ENCODE peak calls at places on chromosomes 7 and 10, in five cellular contexts. L is breast epithelium, M is C1 segment of cervical spinal cord, X is GM03348, A is nucleus accumbens. U is an unnamed sample.

GRCh38 chr10:27143686-27144085 is 10.5 kb downstream of the YME1L1 start:
- DNase-seq in L (no peak), M (no peak), X (no peak), A (no peak), U (no peak)

GRCh38 chr7:114533151-114533550 is 118.5 kb downstream of the FOXP2 start:
- DNase-seq in L (no peak), M (no peak), X (no peak), A (no peak), U (no peak)

GRCh38 chr7:22147113-22147512 is 201.4 kb upstream of the CDCA7L start:
- DNase-seq in A (no peak), X (peak; percentile 5), L (no peak), M (no peak), U (no peak)

GRCh38 chr7:45998506-45998905 is 77.4 kb upstream of the IGFBP3 start:
- DNase-seq in A (no peak), L (no peak), X (no peak), M (no peak), U (no peak)

GRCh38 chr7:73811760-73812168 is 19.0 kb upstream of the CLDN4 start:
- DNase-seq in X (peak; percentile 87), L (peak; percentile 82), M (peak; percentile 3), A (no peak), U (no peak)

GRCh38 chr7:93212881-93213280 is 13.4 kb downstream of the HEPACAM2 start:
- DNase-seq in A (no peak), L (no peak), M (no peak), X (no peak), U (no peak)

GRCh38 chr7:55274156-55274555 is 91.0 kb upstream of the LANCL2 start:
- DNase-seq in X (no peak), M (no peak), A (no peak), L (no peak), U (no peak)

GRCh38 chr7:121305109-121305508 is 23.7 kb upstream of the WNT16 start:
- DNase-seq in X (peak; percentile 64), A (no peak), L (no peak), M (no peak), U (no peak)

GRCh38 chr7:102120666-102121065 is 166.0 kb upstream of the SH2B2 start:
- DNase-seq in A (no peak), L (no peak), M (no peak), X (no peak), U (no peak)

GRCh38 chr7:21947056-21947455 is 1.4 kb upstream of the CDCA7L start:
- DNase-seq in X (no peak), A (no peak), L (no peak), M (no peak), U (no peak)

GRCh38 chr10:11049772-11050171 is 32.1 kb downstream of the CELF2 start:
- DNase-seq in X (no peak), M (no peak), L (no peak), A (no peak), U (no peak)

GRCh38 chr7:88450874-88451273 is 144.2 kb upstream of the STEAP4 start:
- DNase-seq in M (no peak), L (no peak), X (no peak), A (no peak), U (no peak)

GRCh38 chr10:68096913-68097509 is 12.3 kb upstream of the MYPN start:
- DNase-seq in A (no peak), L (no peak), M (peak; percentile 19), X (peak; percentile 78), U (peak; percentile 10)

GRCh38 chr10:95501203-95502094 is 59.7 kb downstream of the SORBS1 start:
- DNase-seq in L (no peak), X (no peak), A (no peak), M (no peak), U (no peak)

GRCh38 chr10:86969421-86970041 is 1.2 kb downstream of the ADIRF start:
- DNase-seq in X (peak; percentile 44), L (no peak), A (no peak), M (no peak), U (no peak)

GRCh38 chr7:44378744-44379143 is 53.4 kb upstream of the CAMK2B start:
- DNase-seq in A (no peak), X (peak; percentile 84), M (no peak), L (no peak), U (no peak)

GRCh38 chr10:7955446-7955845 is 99.0 kb upstream of the GATA3 start:
- DNase-seq in L (no peak), A (no peak), X (no peak), M (no peak), U (no peak)

GRCh38 chr10:36114141-36114540 is 472.0 kb upstream of the FZD8 start:
- DNase-seq in L (no peak), M (no peak), X (no peak), A (no peak), U (no peak)

GRCh38 chr10:103054621-103055020 is 136.5 kb downstream of the CNNM2 start:
- DNase-seq in L (no peak), M (no peak), A (no peak), X (no peak), U (peak; percentile 80)

GRCh38 chr10:32055478-32056135 is 618 bp downstream of the KIF5B start:
- DNase-seq in M (peak; percentile 63), L (peak; percentile 76), X (peak; percentile 72), A (peak; percentile 56), U (peak; percentile 48)

GRCh38 chr7:41403291-41403690 is 299.6 kb downstream of the INHBA start:
- DNase-seq in X (no peak), A (no peak), L (no peak), M (no peak), U (no peak)

GRCh38 chr10:44973323-44974081 is 5.1 kb downstream of the DEPP1 start:
- DNase-seq in X (no peak), L (no peak), M (no peak), A (no peak), U (no peak)

GRCh38 chr10:32171213-32171612 is 115.0 kb upstream of the KIF5B start:
- DNase-seq in A (no peak), M (no peak), X (no peak), L (peak; percentile 62), U (no peak)

U was measured in dorsolateral prefrontal cortex.